ENCODE peak calls at places on chromosome 2, in four cellular contexts. G is aorta, Z is K562, D is iPS DF 6.9. R is an unnamed sample. For H3K4me1, the result is how much of the 10 kb centered on the place peaks cover.

GRCh38 chr2:246489-247145 is 17.2 kb downstream of the SH3YL1 start:
- DNase-seq in G (no peak), Z (peak), D (no peak), R (peak)

GRCh38 chr2:219186754-219187456 is 8.8 kb downstream of the RETREG2 start:
- DNase-seq in G (no peak), Z (no peak), D (no peak), R (peak)

GRCh38 chr2:61013382-61013781 is 4.1 kb upstream of the PEX13 start:
- DNase-seq in G (no peak), Z (no peak), D (no peak), R (no peak)

GRCh38 chr2:151067658-151068369 is 193.8 kb downstream of the RBM43 start:
- DNase-seq in G (no peak), Z (no peak), D (no peak), R (no peak)

GRCh38 chr2:63268946-63269345 is 218.3 kb downstream of the OTX1 start:
- DNase-seq in G (no peak), Z (no peak), D (no peak), R (no peak)

GRCh38 chr2:221501210-221501882 is 70.8 kb downstream of the EPHA4 start:
- DNase-seq in G (no peak), Z (no peak), D (no peak), R (no peak)

GRCh38 chr2:12456293-12457151 is 260.2 kb upstream of the TRIB2 start:
- DNase-seq in G (peak), Z (peak), D (no peak), R (peak)

GRCh38 chr2:232897971-232898408 is 27.9 kb downstream of the SNORC start:
- DNase-seq in G (no peak), Z (no peak), D (no peak), R (no peak)

GRCh38 chr2:134405641-134406081 is 151.8 kb downstream of the MGAT5 start:
- DNase-seq in G (no peak), Z (no peak), D (no peak), R (no peak)

GRCh38 chr2:241994556-241995213 is 125.2 kb downstream of the RTP5 start:
- DNase-seq in G (no peak), Z (no peak), D (no peak), R (no peak)

GRCh38 chr2:75068546-75068945 is 110.1 kb downstream of the POLE4 start:
- DNase-seq in G (no peak), Z (no peak), D (no peak), R (peak)

GRCh38 chr2:73128841-73129535 is 16.2 kb upstream of the RAB11FIP5 start:
- DNase-seq in G (no peak), Z (no peak), D (no peak), R (no peak)

GRCh38 chr2:8229546-8229986 is 452.3 kb upstream of the ID2 start:
- DNase-seq in G (peak), Z (peak), D (no peak), R (peak)

GRCh38 chr2:173359231-173359630 is 4.6 kb downstream of the CDCA7 start:
- DNase-seq in G (no peak), Z (no peak), D (no peak), R (no peak)

GRCh38 chr2:39128919-39129391 is 8.1 kb upstream of the SOS1 start:
- DNase-seq in G (no peak), Z (no peak), D (no peak), R (peak)

GRCh38 chr2:131635576-131635975 is 107.9 kb downstream of the CCDC74A start:
- DNase-seq in G (no peak), Z (no peak), D (no peak), R (no peak)

GRCh38 chr2:72780483-72780882 is 45.4 kb downstream of the EXOC6B start:
- DNase-seq in G (no peak), Z (no peak), D (no peak), R (no peak)

GRCh38 chr2:164593959-164594358 is 27.3 kb downstream of the GRB14 start:
- DNase-seq in G (no peak), Z (no peak), D (no peak), R (no peak)

GRCh38 chr2:241728627-241729026 is 5.8 kb upstream of the D2HGDH start:
- DNase-seq in G (peak), Z (no peak), D (no peak), R (no peak)

GRCh38 chr2:147696426-147696825 is 148.4 kb upstream of the ACVR2A start:
- DNase-seq in G (no peak), Z (no peak), D (no peak), R (no peak)

GRCh38 chr2:238256594-238257104 is 16.8 kb upstream of the HES6 start:
- DNase-seq in G (peak), Z (peak), D (peak), R (peak)

GRCh38 chr2:28102455-28102874 is 211.9 kb downstream of the BABAM2 start:
- DNase-seq in G (no peak), Z (no peak), D (no peak), R (no peak)

GRCh38 chr2:164782323-164782722 is 59.3 kb downstream of the COBLL1 start:
- DNase-seq in G (no peak), Z (no peak), D (no peak), R (no peak)

GRCh38 chr2:241330616-241330981 is 14.9 kb downstream of the SEPTIN2 start:
- DNase-seq in G (no peak), Z (no peak), D (no peak), R (no peak)

GRCh38 chr2:108925286-108925685 is 63.7 kb downstream of the EDAR start:
- DNase-seq in G (no peak), Z (no peak), D (no peak), R (no peak)

GRCh38 chr2:103773884-103774283 is 1012.1 kb downstream of the TMEM182 start:
- DNase-seq in G (no peak), Z (no peak), D (no peak), R (no peak)

GRCh38 chr2:89820248-89820647 is 1128.8 kb downstream of the RPIA start:
- DNase-seq in G (no peak), Z (no peak), D (no peak), R (no peak)

GRCh38 chr2:239878686-239879085 is 146.5 kb downstream of the NDUFA10 start:
- DNase-seq in G (no peak), Z (no peak), D (no peak), R (peak)

GRCh38 chr2:59398081-59398480 is 1155.4 kb downstream of the BCL11A start:
- DNase-seq in G (no peak), Z (no peak), D (no peak), R (no peak)

GRCh38 chr2:207370646-207371045 is 159.1 kb upstream of the CREB1 start:
- DNase-seq in G (no peak), Z (no peak), D (no peak), R (no peak)

GRCh38 chr2:160869411-160869810 is 290.8 kb upstream of the TANK start:
- DNase-seq in G (no peak), Z (no peak), D (no peak), R (no peak)

GRCh38 chr2:73885406-73885805 is 7.4 kb upstream of the ACTG2 start:
- DNase-seq in G (no peak), Z (no peak), D (no peak), R (no peak)

GRCh38 chr2:219417374-219417773 is 803 bp upstream of the DES start:
- DNase-seq in G (no peak), Z (peak), D (no peak), R (no peak)

GRCh38 chr2:114727012-114727411 is 284.6 kb downstream of the DPP10 start:
- DNase-seq in G (no peak), Z (no peak), D (no peak), R (no peak)

GRCh38 chr2:14944562-14945346 is 312.2 kb downstream of the LRATD1 start:
- DNase-seq in G (no peak), Z (no peak), D (peak), R (peak)

GRCh38 chr2:109637749-109638570 is 23.8 kb downstream of the SOWAHC start:
- DNase-seq in G (no peak), Z (no peak), D (no peak), R (no peak)

GRCh38 chr2:144449028-144449406 is 70.9 kb downstream of the ZEB2 start:
- DNase-seq in G (peak), Z (no peak), D (no peak), R (peak)

GRCh38 chr2:45984896-45985488 is 312.2 kb upstream of the EPAS1 start:
- DNase-seq in G (no peak), Z (no peak), D (no peak), R (no peak)

GRCh38 chr2:156221703-156222102 is 110.8 kb downstream of the NR4A2 start:
- DNase-seq in G (no peak), Z (no peak), D (no peak), R (no peak)

GRCh38 chr2:66507673-66508127 is 72.8 kb downstream of the MEIS1 start:
- DNase-seq in G (no peak), Z (no peak), D (peak), R (no peak)
- H3K4me1 ChIP-seq in G (under half), Z (under half), D (under half), R (under half)

DNA sequence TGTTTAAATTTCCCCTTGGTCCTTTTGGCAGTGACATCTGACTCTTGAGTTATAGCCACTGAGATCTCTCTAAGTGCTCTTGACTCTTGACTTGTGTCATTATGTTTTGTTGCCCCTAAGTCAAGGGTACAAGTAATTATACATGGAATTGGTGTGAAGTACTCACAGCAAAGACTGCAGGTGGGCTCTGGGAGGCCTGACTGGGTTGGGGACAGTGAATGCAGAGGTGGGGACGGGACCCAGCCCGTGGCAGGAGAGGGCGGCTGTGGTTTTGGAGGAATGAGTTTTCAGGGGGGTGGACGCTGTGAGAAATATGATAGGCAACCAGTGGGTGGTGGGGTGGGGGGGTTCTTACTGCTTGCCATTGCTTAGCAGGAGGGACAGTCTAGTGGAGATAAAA is 97.8 kb downstream of the NCK2 start:
- DNase-seq in G (no peak), Z (no peak), D (no peak), R (no peak)
- H3K4me1 ChIP-seq in G (under half), Z (under half), D (under half), R (under half)

GRCh38 chr2:203733683-203734082 is 27.2 kb downstream of the CD28 start:
- DNase-seq in G (no peak), Z (no peak), D (no peak), R (no peak)

GRCh38 chr2:203739351-203739750 is 32.9 kb downstream of the CD28 start:
- DNase-seq in G (no peak), Z (no peak), D (no peak), R (no peak)

GRCh38 chr2:203734276-203734983 is 28.0 kb downstream of the CD28 start:
- DNase-seq in G (no peak), Z (no peak), D (no peak), R (no peak)

GRCh38 chr2:203740741-203741363 is 34.4 kb downstream of the CD28 start:
- DNase-seq in G (no peak), Z (no peak), D (no peak), R (no peak)

GRCh38 chr2:203737360-203737759 is 30.9 kb downstream of the CD28 start:
- DNase-seq in G (no peak), Z (no peak), D (no peak), R (no peak)
- H3K4me1 ChIP-seq in G (under half), Z (under half), D (under half), R (under half)

GRCh38 chr2:127618551-127618950 is 27.4 kb upstream of the GPR17 start:
- DNase-seq in G (no peak), Z (no peak), D (no peak), R (no peak)
- H3K4me1 ChIP-seq in G (under half), Z (under half), D (under half), R (under half)

DNA sequence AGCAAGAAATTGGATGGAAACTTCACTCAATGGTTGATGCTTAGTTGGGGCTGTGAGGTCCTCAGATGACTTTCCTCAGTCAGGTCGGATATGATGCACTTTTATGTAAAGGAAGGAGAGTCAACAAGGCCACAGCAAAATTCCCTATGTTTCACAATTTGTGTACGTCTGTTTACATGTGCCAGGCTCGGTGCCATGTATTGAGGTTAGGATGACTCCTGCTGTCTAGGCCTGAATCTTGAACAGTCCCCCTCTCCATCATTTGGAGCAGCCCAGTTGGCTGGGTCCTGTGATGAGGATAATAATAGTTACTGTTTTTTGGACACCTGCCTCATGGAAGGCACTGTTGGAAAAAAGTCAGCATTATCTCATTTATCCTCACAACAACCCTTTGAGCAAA is 43.1 kb downstream of the VSNL1 start:
- DNase-seq in G (no peak), Z (no peak), D (no peak), R (no peak)
- H3K4me1 ChIP-seq in G (under half), Z (under half), D (under half), R (under half)

GRCh38 chr2:64638502-64639120 is 15.1 kb downstream of the SERTAD2 start:
- DNase-seq in G (no peak), Z (no peak), D (no peak), R (no peak)

GRCh38 chr2:64639691-64640090 is 14.0 kb downstream of the SERTAD2 start:
- DNase-seq in G (no peak), Z (no peak), D (no peak), R (no peak)

GRCh38 chr2:64637000-64637628 is 16.6 kb downstream of the SERTAD2 start:
- DNase-seq in G (no peak), Z (no peak), D (no peak), R (no peak)

GRCh38 chr2:64636105-64636873 is 17.4 kb downstream of the SERTAD2 start:
- DNase-seq in G (no peak), Z (peak), D (no peak), R (no peak)

GRCh38 chr2:64637931-64638330 is 15.8 kb downstream of the SERTAD2 start:
- DNase-seq in G (no peak), Z (no peak), D (no peak), R (no peak)
- H3K4me1 ChIP-seq in G (under half), Z (half or more), D (under half), R (half or more)

DNA sequence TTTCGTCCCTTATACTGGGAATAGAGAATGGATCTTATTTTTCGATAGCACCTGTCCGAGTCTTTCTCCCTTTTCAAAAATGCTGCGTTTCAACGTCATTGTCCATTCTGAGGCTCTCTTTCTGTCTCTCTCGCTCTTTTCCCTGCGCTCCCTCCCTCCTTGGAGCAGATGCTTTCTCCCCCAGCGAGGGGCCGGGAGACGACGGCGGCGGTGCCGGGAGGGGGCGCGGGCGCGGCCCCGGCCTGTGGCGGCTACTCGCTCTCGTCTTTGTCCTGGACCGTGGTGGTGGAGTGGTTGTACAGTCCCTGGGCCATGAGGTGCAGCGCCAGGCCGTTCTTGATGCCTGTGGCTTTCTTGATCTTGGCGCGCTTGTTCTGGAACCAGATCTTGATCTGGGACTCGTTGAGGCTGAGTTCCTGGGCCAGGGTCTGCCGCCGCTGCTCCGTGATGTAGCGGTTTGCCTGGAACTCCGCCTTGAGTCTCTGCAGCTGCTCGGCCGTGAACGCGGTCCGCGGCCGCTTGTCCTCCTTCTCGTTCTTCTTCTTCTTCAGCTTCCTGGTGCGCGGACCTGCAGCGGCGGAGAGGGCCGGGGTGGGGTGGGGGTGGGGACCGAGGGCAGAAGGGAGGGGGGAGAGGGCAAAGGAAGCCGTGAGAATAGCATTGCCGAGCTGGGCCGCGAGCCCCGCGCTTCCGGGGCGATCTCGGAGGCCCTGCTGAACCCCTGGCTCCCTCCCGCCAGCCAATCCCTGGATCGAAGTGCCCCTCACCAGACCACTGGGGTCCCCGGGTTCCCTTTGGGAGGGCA is 4.6 kb downstream of the EN1 start:
- DNase-seq in G (no peak), Z (no peak), D (no peak), R (no peak)
- H3K4me1 ChIP-seq in G (under half), Z (under half), D (under half), R (under half)

R was measured in Karpas-422.